ENCODE peak calls at places on chromosomes 16 and 17, in four cellular contexts. One of them, this sample, is unnamed.

GRCh38 chr17:18028114-18028513 is 10.9 kb downstream of the ATPAF2 start:
- DNase-seq in HepG2: no peak
- DNase-seq in GM12878: no peak
- DNase-seq in H1: no peak
- DNase-seq in this sample: no peak

GRCh38 chr17:19262650-19263620 is 25.8 kb downstream of the EPN2 start:
- DNase-seq in HepG2: no peak
- DNase-seq in GM12878: no peak
- DNase-seq in H1: no peak
- DNase-seq in this sample: no peak

GRCh38 chr16:89811321-89811720 is 5.1 kb downstream of the FANCA start:
- DNase-seq in HepG2: no peak
- DNase-seq in GM12878: no peak
- DNase-seq in H1: no peak
- DNase-seq in this sample: no peak

GRCh38 chr17:4247361-4247980 is 16.3 kb downstream of the ANKFY1 start:
- DNase-seq in HepG2: no peak
- DNase-seq in GM12878: no peak
- DNase-seq in H1: no peak
- DNase-seq in this sample: no peak

GRCh38 chr17:48814504-48814903 is 2.5 kb downstream of the TTLL6 start:
- DNase-seq in HepG2: peak; percentile 66
- DNase-seq in GM12878: no peak
- DNase-seq in H1: peak; percentile 76
- DNase-seq in this sample: no peak

GRCh38 chr17:59508999-59509398 is 56.4 kb upstream of the DHX40 start:
- DNase-seq in HepG2: no peak
- DNase-seq in GM12878: no peak
- DNase-seq in H1: peak; percentile 48
- DNase-seq in this sample: no peak

GRCh38 chr16:13307255-13307654 is 405.9 kb downstream of the SHISA9 start:
- DNase-seq in HepG2: no peak
- DNase-seq in GM12878: no peak
- DNase-seq in H1: no peak
- DNase-seq in this sample: no peak

GRCh38 chr17:22503322-22503899 is 811.1 kb downstream of the KCNJ18 start:
- DNase-seq in HepG2: no peak
- DNase-seq in GM12878: no peak
- DNase-seq in H1: no peak
- DNase-seq in this sample: no peak

GRCh38 chr16:88975511-88976061 is 1.4 kb downstream of the CBFA2T3 start:
- DNase-seq in HepG2: no peak
- DNase-seq in GM12878: no peak
- DNase-seq in H1: no peak
- DNase-seq in this sample: no peak

GRCh38 chr17:20284575-20284974 is 182.8 kb downstream of the LGALS9B start:
- DNase-seq in HepG2: no peak
- DNase-seq in GM12878: no peak
- DNase-seq in H1: no peak
- DNase-seq in this sample: no peak

GRCh38 chr17:40960144-40960543 is 6.6 kb downstream of the KRT39 start:
- DNase-seq in HepG2: no peak
- DNase-seq in GM12878: no peak
- DNase-seq in H1: no peak
- DNase-seq in this sample: no peak

GRCh38 chr16:85820604-85821372 is 21.3 kb downstream of the COX4I1 start:
- DNase-seq in HepG2: no peak
- DNase-seq in GM12878: no peak
- DNase-seq in H1: no peak
- DNase-seq in this sample: no peak

GRCh38 chr16:84929421-84930297 is 81.7 kb downstream of the ZDHHC7 start:
- DNase-seq in HepG2: no peak
- DNase-seq in GM12878: no peak
- DNase-seq in H1: no peak
- DNase-seq in this sample: no peak

GRCh38 chr16:84341533-84342295 is 26.6 kb upstream of the ATP2C2 start:
- DNase-seq in HepG2: no peak
- DNase-seq in GM12878: no peak
- DNase-seq in H1: no peak
- DNase-seq in this sample: no peak

GRCh38 chr16:13994239-13995106 is 74.5 kb downstream of the ERCC4 start:
- DNase-seq in HepG2: no peak
- DNase-seq in GM12878: no peak
- DNase-seq in H1: no peak
- DNase-seq in this sample: no peak

GRCh38 chr16:57422026-57422944 is 17.7 kb downstream of the CCL17 start:
- DNase-seq in HepG2: peak; percentile 77
- DNase-seq in GM12878: no peak
- DNase-seq in H1: peak; percentile 60
- DNase-seq in this sample: no peak

GRCh38 chr16:57743886-57744645 is 8.5 kb downstream of the KATNB1 start:
- DNase-seq in HepG2: no peak
- DNase-seq in GM12878: no peak
- DNase-seq in H1: no peak
- DNase-seq in this sample: no peak

GRCh38 chr17:21282231-21282630 is 2.3 kb upstream of the MAP2K3 start:
- DNase-seq in HepG2: no peak
- DNase-seq in GM12878: no peak
- DNase-seq in H1: no peak
- DNase-seq in this sample: no peak

GRCh38 chr16:10982430-10983174 is 38.2 kb downstream of the CLEC16A start:
- DNase-seq in HepG2: no peak
- DNase-seq in GM12878: no peak
- DNase-seq in H1: no peak
- DNase-seq in this sample: no peak

GRCh38 chr17:6930754-6931153 is 65.1 kb upstream of the ALOX12 start:
- DNase-seq in HepG2: no peak
- DNase-seq in GM12878: no peak
- DNase-seq in H1: no peak
- DNase-seq in this sample: no peak

GRCh38 chr17:50272711-50273653 is 1.3 kb upstream of the TMEM92 start:
- DNase-seq in HepG2: no peak
- DNase-seq in GM12878: no peak
- DNase-seq in H1: peak; percentile 95
- DNase-seq in this sample: no peak
- TF ChIP-seq SUZ12 in HepG2: no peak
- TF ChIP-seq SUZ12 in GM12878: no peak
- TF ChIP-seq SUZ12 in H1: no peak
- TF ChIP-seq SUZ12 in this sample: no peak

GRCh38 chr17:74971842-74972106 is 785 bp downstream of the HID1 start:
- DNase-seq in HepG2: no peak
- DNase-seq in GM12878: no peak
- DNase-seq in H1: no peak
- DNase-seq in this sample: no peak
- H3K9ac ChIP-seq in HepG2: peak overlapping the region; percentile 20
- H3K9ac ChIP-seq in GM12878: no peak overlapping the region
- H3K9ac ChIP-seq in H1: no peak overlapping the region
- H3K9ac ChIP-seq in this sample: peak overlapping the region; percentile 1

GRCh38 chr17:29241015-29241963 is 5.4 kb upstream of the CRYBA1 start:
- DNase-seq in HepG2: peak; percentile 83
- DNase-seq in GM12878: no peak
- DNase-seq in H1: no peak
- DNase-seq in this sample: peak; percentile 77

GRCh38 chr17:29240477-29240876 is 6.2 kb upstream of the CRYBA1 start:
- DNase-seq in HepG2: no peak
- DNase-seq in GM12878: no peak
- DNase-seq in H1: no peak
- DNase-seq in this sample: no peak

GRCh38 chr17:29237476-29238132 is 9.1 kb upstream of the CRYBA1 start:
- DNase-seq in HepG2: no peak
- DNase-seq in GM12878: no peak
- DNase-seq in H1: no peak
- DNase-seq in this sample: no peak

GRCh38 chr17:29235904-29236303 is 10.8 kb upstream of the CRYBA1 start:
- DNase-seq in HepG2: no peak
- DNase-seq in GM12878: no peak
- DNase-seq in H1: no peak
- DNase-seq in this sample: no peak

DNA sequence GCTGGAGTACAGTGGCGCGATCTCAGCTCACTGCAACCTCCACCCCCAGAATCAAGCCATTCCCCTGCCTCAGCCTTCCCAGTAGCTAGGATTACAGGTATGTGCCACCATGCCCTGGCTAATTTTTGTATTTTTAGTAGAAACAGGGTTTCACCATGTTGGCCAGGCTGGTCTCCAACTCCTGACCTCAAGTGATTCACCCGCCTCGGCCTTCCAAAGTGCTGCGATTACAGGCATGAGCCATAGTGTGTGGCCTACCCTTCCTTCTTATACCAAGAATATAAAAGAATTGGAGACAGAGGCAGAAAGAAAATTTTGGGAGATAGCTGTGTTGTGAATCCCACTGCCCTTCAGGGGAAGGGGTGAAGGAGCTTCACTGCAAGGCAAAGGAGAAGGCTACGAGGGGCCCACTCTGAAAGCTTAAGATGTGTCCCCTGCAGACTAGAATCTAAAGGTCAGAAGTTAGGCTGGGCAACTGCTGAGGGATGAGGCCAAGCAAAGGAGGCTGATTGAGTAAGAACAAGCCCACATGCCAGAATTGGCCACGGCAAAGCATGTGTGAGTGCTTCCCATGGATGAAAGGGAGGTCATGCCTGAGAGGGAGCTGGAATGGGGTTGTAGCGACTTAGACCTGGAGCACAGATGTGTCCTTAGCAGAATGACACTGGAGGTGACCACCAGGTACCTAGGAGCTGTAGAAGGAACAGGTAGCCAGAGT is 8.4 kb upstream of the CRYBA1 start:
- DNase-seq in HepG2: no peak
- DNase-seq in GM12878: no peak
- DNase-seq in H1: peak; percentile 41
- DNase-seq in this sample: no peak
- H3K4me3 ChIP-seq in HepG2: no peak overlapping the region
- H3K4me3 ChIP-seq in GM12878: no peak overlapping the region
- H3K4me3 ChIP-seq in H1: no peak overlapping the region
- H3K4me3 ChIP-seq in this sample: no peak overlapping the region

GRCh38 chr17:69540356-69540755 is 125.9 kb downstream of the MAP2K6 start:
- DNase-seq in HepG2: no peak
- DNase-seq in GM12878: no peak
- DNase-seq in H1: no peak
- DNase-seq in this sample: no peak
- TF ChIP-seq SUZ12 in HepG2: no peak
- TF ChIP-seq SUZ12 in GM12878: no peak
- TF ChIP-seq SUZ12 in H1: no peak
- TF ChIP-seq SUZ12 in this sample: no peak

GRCh38 chr16:26531290-26531730 is 535.4 kb upstream of the C16orf82 start:
- DNase-seq in HepG2: no peak
- DNase-seq in GM12878: no peak
- DNase-seq in H1: no peak
- DNase-seq in this sample: no peak

GRCh38 chr16:26526633-26527032 is 540.1 kb upstream of the C16orf82 start:
- DNase-seq in HepG2: no peak
- DNase-seq in GM12878: no peak
- DNase-seq in H1: no peak
- DNase-seq in this sample: no peak

GRCh38 chr16:26525856-26526255 is 540.9 kb upstream of the C16orf82 start:
- DNase-seq in HepG2: no peak
- DNase-seq in GM12878: no peak
- DNase-seq in H1: no peak
- DNase-seq in this sample: no peak

GRCh38 chr16:26532456-26532855 is 534.3 kb upstream of the C16orf82 start:
- DNase-seq in HepG2: no peak
- DNase-seq in GM12878: no peak
- DNase-seq in H1: no peak
- DNase-seq in this sample: no peak

GRCh38 chr16:26530584-26531289 is 536.0 kb upstream of the C16orf82 start:
- DNase-seq in HepG2: peak; percentile 11
- DNase-seq in GM12878: no peak
- DNase-seq in H1: no peak
- DNase-seq in this sample: no peak
- H3K9ac ChIP-seq in HepG2: no peak overlapping the region
- H3K9ac ChIP-seq in GM12878: no peak overlapping the region
- H3K9ac ChIP-seq in H1: no peak overlapping the region
- H3K9ac ChIP-seq in this sample: no peak overlapping the region

GRCh38 chr16:27314986-27315332 is 1.2 kb downstream of the IL4R start:
- DNase-seq in HepG2: no peak
- DNase-seq in GM12878: no peak
- DNase-seq in H1: no peak
- DNase-seq in this sample: no peak
- H3K4me3 ChIP-seq in HepG2: peak overlapping the region; percentile 97
- H3K4me3 ChIP-seq in GM12878: peak overlapping the region; percentile 80
- H3K4me3 ChIP-seq in H1: no peak overlapping the region
- H3K4me3 ChIP-seq in this sample: no peak overlapping the region

GRCh38 chr16:50213939-50214519 is 52.3 kb upstream of the ADCY7 start:
- DNase-seq in HepG2: peak; percentile 58
- DNase-seq in GM12878: no peak
- DNase-seq in H1: no peak
- DNase-seq in this sample: peak; percentile 33
- TF ChIP-seq SUZ12 in HepG2: no peak
- TF ChIP-seq SUZ12 in GM12878: no peak
- TF ChIP-seq SUZ12 in H1: no peak
- TF ChIP-seq SUZ12 in this sample: no peak

GRCh38 chr16:1327619-1327947 is 5.9 kb upstream of the BAIAP3 start:
- DNase-seq in HepG2: no peak
- DNase-seq in GM12878: no peak
- DNase-seq in H1: no peak
- DNase-seq in this sample: no peak
- H3K9ac ChIP-seq in HepG2: no peak overlapping the region
- H3K9ac ChIP-seq in GM12878: no peak overlapping the region
- H3K9ac ChIP-seq in H1: no peak overlapping the region
- H3K9ac ChIP-seq in this sample: no peak overlapping the region

This sample was measured in NT2/D1.